ENCODE peak calls at places on chromosomes 7 and 10, in ten cellular contexts. D, A, R, L, J, E, P, K, O and V are unnamed samples.

GRCh38 chr10:4234661-4235060 is 449.7 kb upstream of the KLF6 start:
- DNase-seq in O (no peak), J (no peak), D (peak), R (no peak), A (no peak), P (peak), K (peak), E (no peak), L (no peak), V (no peak)

GRCh38 chr10:36263871-36264270 is 621.8 kb upstream of the FZD8 start:
- DNase-seq in P (no peak), A (no peak), J (no peak), R (no peak), D (no peak), K (peak), L (no peak), O (no peak), E (no peak), V (no peak)

GRCh38 chr10:3716093-3716492 is 68.9 kb downstream of the KLF6 start:
- DNase-seq in O (no peak), J (peak), P (peak), A (no peak), L (no peak), D (no peak), R (no peak), E (no peak), K (peak), V (no peak)

GRCh38 chr7:139853576-139854511 is 24.8 kb downstream of the TBXAS1 start:
- DNase-seq in P (peak), D (no peak), E (no peak), R (peak), J (no peak), O (no peak), K (peak), L (peak), A (peak), V (peak)

GRCh38 chr7:929311-929711 is 25.2 kb downstream of the ADAP1 start:
- DNase-seq in K (peak), O (no peak), R (no peak), J (no peak), D (no peak), L (no peak), P (no peak), A (no peak), E (no peak), V (no peak)

GRCh38 chr10:103574116-103575061 is 80.9 kb downstream of the NEURL1 start:
- DNase-seq in A (no peak), J (no peak), E (no peak), O (no peak), P (no peak), L (no peak), R (no peak), D (peak), K (no peak), V (no peak)

GRCh38 chr7:158648787-158649186 is 55.8 kb downstream of the NCAPG2 start:
- DNase-seq in A (no peak), E (no peak), D (no peak), K (no peak), L (no peak), J (no peak), R (no peak), P (no peak), O (no peak), V (peak)

GRCh38 chr7:128916643-128916915 is 6.1 kb upstream of the KCP start:
- DNase-seq in J (no peak), R (peak), E (no peak), P (no peak), K (no peak), A (no peak), O (no peak), D (no peak), L (peak), V (no peak)

GRCh38 chr10:98090822-98091221 is 43.6 kb upstream of the R3HCC1L start:
- DNase-seq in A (no peak), D (no peak), E (no peak), P (no peak), K (no peak), L (no peak), R (no peak), J (no peak), O (no peak), V (no peak)

GRCh38 chr7:26292768-26293560 is 1.3 kb downstream of the SNX10 start:
- DNase-seq in P (no peak), L (no peak), R (no peak), E (peak), A (no peak), K (no peak), O (no peak), D (no peak), J (no peak), V (no peak)

GRCh38 chr7:121079425-121080169 is 91.1 kb downstream of the CPED1 start:
- DNase-seq in D (no peak), L (no peak), O (peak), R (no peak), P (peak), E (no peak), J (no peak), K (peak), A (peak), V (peak)
- TF ChIP-seq CTCF in D (no peak), L (no peak), O (peak), R (no peak), P (peak), E (no peak), J (peak), K (peak), A (peak), V (peak)

GRCh38 chr10:49241365-49241764 is 53.2 kb upstream of the TMEM273 start:
- DNase-seq in R (no peak), J (no peak), P (no peak), O (no peak), D (no peak), E (no peak), L (no peak), K (no peak), A (no peak), V (no peak)
- TF ChIP-seq CTCF in R (no peak), J (no peak), P (no peak), O (no peak), D (no peak), E (no peak), L (no peak), K (no peak), A (no peak), V (no peak)

DNA sequence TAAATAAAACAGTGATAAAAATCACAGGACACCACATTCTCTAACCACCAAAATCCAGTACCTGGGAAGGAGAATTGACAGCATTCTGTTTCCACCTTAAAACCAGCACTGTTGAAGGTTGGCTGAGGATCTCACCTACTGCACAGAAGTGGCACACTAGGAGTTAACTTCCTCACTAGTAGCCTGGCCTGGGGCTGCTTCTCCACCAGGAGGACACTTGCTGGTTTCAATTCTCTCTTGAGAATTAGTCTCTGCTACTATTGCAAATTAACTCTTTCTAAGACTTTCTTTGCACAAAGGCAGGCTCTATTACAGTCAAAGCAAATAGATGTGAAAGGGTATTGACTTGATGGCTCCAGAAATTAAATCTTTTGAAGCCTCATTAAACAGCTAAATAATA is 2.3 kb upstream of the CTTNBP2 start:
- DNase-seq in K (no peak), P (peak), D (no peak), O (peak), L (no peak), A (peak), J (no peak), E (no peak), R (no peak), V (no peak)
- TF ChIP-seq CTCF in K (no peak), P (peak), D (no peak), O (peak), L (no peak), A (peak), J (peak), E (no peak), R (no peak), V (no peak)

GRCh38 chr10:94630017-94630688 is 53.4 kb upstream of the CYP2C18 start:
- DNase-seq in O (peak), D (peak), L (no peak), P (peak), R (no peak), K (peak), E (no peak), J (no peak), A (peak), V (peak)
- TF ChIP-seq CTCF in O (peak), D (peak), L (peak), P (peak), R (peak), K (peak), E (peak), J (peak), A (peak), V (peak)

DNA sequence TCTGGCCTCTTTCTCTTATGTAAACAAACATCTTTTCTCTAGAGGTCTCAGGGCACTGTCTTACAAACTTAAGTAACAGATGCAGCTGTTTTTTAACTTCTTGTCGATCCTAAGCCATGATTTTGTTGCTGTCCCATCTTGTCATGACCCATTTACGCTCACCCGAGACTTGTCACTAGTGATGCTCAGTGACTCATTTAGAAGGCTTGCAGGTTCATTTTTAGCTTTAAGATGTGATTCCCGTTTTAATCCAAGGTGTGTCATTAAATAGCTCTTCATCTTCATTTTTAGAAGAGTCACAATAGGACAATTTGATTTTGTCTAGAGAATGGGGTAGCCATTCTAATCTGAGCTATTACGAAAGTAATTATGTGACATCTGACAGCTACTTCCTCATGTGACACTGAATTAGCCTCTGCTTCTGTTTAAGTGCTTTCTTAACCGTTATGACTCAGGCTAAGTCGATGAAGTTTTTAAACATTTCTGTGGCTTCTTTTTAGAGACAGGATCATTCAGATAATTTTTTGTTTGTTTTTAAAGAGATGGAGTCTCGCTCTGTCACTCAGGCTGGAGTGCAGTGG is 42.7 kb downstream of the SPDYE5 start:
- DNase-seq in P (peak), E (no peak), A (peak), D (no peak), K (peak), O (no peak), R (no peak), J (no peak), L (no peak), V (peak)
- TF ChIP-seq CTCF in P (no peak), E (no peak), A (no peak), D (no peak), K (no peak), O (no peak), R (no peak), J (no peak), L (no peak), V (no peak)

DNA sequence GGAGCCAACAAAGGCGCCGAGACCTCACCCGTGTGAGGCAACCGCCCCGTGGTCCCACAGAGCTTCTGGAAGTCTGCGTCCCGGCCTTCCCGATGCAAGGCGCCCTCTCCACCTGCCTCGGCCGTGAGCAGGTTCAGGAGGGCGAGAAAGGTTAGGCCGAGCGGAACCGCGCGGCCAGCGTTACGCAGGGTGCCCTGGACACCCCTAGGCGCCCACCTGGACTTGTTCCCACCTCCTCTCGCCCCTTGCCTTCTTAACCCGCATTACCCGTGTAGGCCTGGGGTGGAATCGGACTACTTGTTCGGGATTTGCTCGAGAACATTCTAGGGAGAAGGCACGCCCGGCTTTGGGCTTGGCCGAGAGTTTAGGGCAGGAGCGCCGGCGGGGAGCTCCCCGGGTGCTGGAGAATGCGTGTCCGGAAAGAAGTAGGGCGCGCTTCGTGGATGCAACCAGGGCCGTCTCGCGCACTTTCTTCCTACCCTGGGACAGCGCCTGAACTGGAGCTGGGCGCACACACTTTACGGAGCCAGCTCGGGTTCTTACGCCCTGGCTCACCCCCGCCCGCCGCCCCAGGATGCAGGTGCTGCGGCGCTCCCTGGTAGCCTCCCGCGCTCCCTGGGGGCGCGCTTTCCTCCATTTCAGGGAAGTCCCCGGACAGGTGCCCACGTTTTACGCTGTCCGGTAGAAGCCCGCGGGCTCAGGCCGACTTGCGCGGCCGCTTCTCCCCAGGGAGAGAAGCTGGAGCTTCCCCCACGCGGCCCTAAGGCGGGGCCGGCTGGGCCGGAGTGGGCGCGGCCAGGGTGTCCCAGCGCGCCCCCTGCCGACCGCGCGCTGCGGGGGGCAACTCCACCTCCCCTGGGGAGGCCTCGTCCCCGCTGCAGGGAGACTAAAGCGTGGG is 74.5 kb downstream of the INSIG1 start:
- DNase-seq in D (peak), K (no peak), J (no peak), L (no peak), E (peak), P (no peak), A (no peak), O (peak), R (no peak), V (no peak)
- TF ChIP-seq CTCF in D (peak), K (no peak), J (peak), L (no peak), E (no peak), P (peak), A (peak), O (peak), R (peak), V (peak)